ENCODE peak calls at places on chromosomes 4 and X, in seven cellular contexts. One of them, this sample, is unnamed.
A peak's percentile ranks its signal among the peaks of the same experiment; 100 is the strongest.

GRCh38 chrX:39855748-39856129 is 242.0 kb downstream of the BCOR start:
- DNase-seq in suprapubic skin: no peak
- DNase-seq in upper lobe of right lung: no peak
- DNase-seq in ovary: no peak
- DNase-seq in WTC11: no peak
- DNase-seq in PC-9: no peak
- DNase-seq in GM12865: peak; percentile 92
- DNase-seq in this sample: no peak

GRCh38 chr4:7632341-7632740 is 197.6 kb upstream of the PSAPL1 start:
- DNase-seq in suprapubic skin: no peak
- DNase-seq in upper lobe of right lung: no peak
- DNase-seq in ovary: no peak
- DNase-seq in WTC11: no peak
- DNase-seq in PC-9: no peak
- DNase-seq in GM12865: no peak
- DNase-seq in this sample: no peak

GRCh38 chrX:129679856-129680255 is 25.1 kb upstream of the APLN start:
- DNase-seq in suprapubic skin: no peak
- DNase-seq in upper lobe of right lung: no peak
- DNase-seq in ovary: no peak
- DNase-seq in WTC11: no peak
- DNase-seq in PC-9: no peak
- DNase-seq in GM12865: no peak
- DNase-seq in this sample: peak; percentile 23

GRCh38 chr4:3252831-3253641 is 4.1 kb downstream of the MSANTD1 start:
- DNase-seq in suprapubic skin: no peak
- DNase-seq in upper lobe of right lung: peak; percentile 57
- DNase-seq in ovary: no peak
- DNase-seq in WTC11: peak; percentile 10
- DNase-seq in PC-9: no peak
- DNase-seq in GM12865: no peak
- DNase-seq in this sample: no peak

GRCh38 chrX:57329008-57329407 is 42.5 kb downstream of the FAAH2 start:
- DNase-seq in suprapubic skin: no peak
- DNase-seq in upper lobe of right lung: no peak
- DNase-seq in ovary: no peak
- DNase-seq in WTC11: no peak
- DNase-seq in PC-9: no peak
- DNase-seq in GM12865: no peak
- DNase-seq in this sample: no peak

GRCh38 chrX:131853440-131853839 is 169.7 kb upstream of the STK26 start:
- DNase-seq in suprapubic skin: no peak
- DNase-seq in upper lobe of right lung: no peak
- DNase-seq in ovary: no peak
- DNase-seq in WTC11: no peak
- DNase-seq in PC-9: no peak
- DNase-seq in GM12865: no peak
- DNase-seq in this sample: no peak

GRCh38 chrX:154482786-154483185 is 3.6 kb downstream of the UBL4A start:
- DNase-seq in suprapubic skin: no peak
- DNase-seq in upper lobe of right lung: no peak
- DNase-seq in ovary: no peak
- DNase-seq in WTC11: no peak
- DNase-seq in PC-9: no peak
- DNase-seq in GM12865: no peak
- DNase-seq in this sample: no peak

GRCh38 chr4:73257995-73258667 is 467 bp downstream of the ANKRD17 start:
- DNase-seq in suprapubic skin: no peak
- DNase-seq in upper lobe of right lung: no peak
- DNase-seq in ovary: peak; percentile 54
- DNase-seq in WTC11: no peak
- DNase-seq in PC-9: no peak
- DNase-seq in GM12865: peak; percentile 71
- DNase-seq in this sample: no peak

GRCh38 chr4:187172340-187172761 is 448.7 kb upstream of the FAT1 start:
- DNase-seq in suprapubic skin: no peak
- DNase-seq in upper lobe of right lung: no peak
- DNase-seq in ovary: no peak
- DNase-seq in WTC11: no peak
- DNase-seq in PC-9: peak; percentile 58
- DNase-seq in GM12865: no peak
- DNase-seq in this sample: no peak

GRCh38 chrX:148871422-148872152 is 371.2 kb downstream of the AFF2 start:
- DNase-seq in suprapubic skin: no peak
- DNase-seq in upper lobe of right lung: no peak
- DNase-seq in ovary: no peak
- DNase-seq in WTC11: no peak
- DNase-seq in PC-9: no peak
- DNase-seq in GM12865: no peak
- DNase-seq in this sample: no peak

GRCh38 chrX:19958530-19959486 is 32.1 kb downstream of the BCLAF3 start:
- DNase-seq in suprapubic skin: no peak
- DNase-seq in upper lobe of right lung: no peak
- DNase-seq in ovary: no peak
- DNase-seq in WTC11: no peak
- DNase-seq in PC-9: no peak
- DNase-seq in GM12865: no peak
- DNase-seq in this sample: no peak

GRCh38 chrX:132614297-132614696 is 125.5 kb upstream of the MBNL3 start:
- DNase-seq in suprapubic skin: no peak
- DNase-seq in upper lobe of right lung: no peak
- DNase-seq in ovary: no peak
- DNase-seq in WTC11: peak; percentile 24
- DNase-seq in PC-9: no peak
- DNase-seq in GM12865: peak; percentile 2
- DNase-seq in this sample: no peak

GRCh38 chr4:107449611-107450369 is 270.2 kb downstream of the PAPSS1 start:
- DNase-seq in suprapubic skin: no peak
- DNase-seq in upper lobe of right lung: no peak
- DNase-seq in ovary: no peak
- DNase-seq in WTC11: no peak
- DNase-seq in PC-9: no peak
- DNase-seq in GM12865: no peak
- DNase-seq in this sample: no peak

GRCh38 chr4:6198278-6198677 is 2.1 kb downstream of the JAKMIP1 start:
- DNase-seq in suprapubic skin: peak; percentile 48
- DNase-seq in upper lobe of right lung: no peak
- DNase-seq in ovary: no peak
- DNase-seq in WTC11: no peak
- DNase-seq in PC-9: no peak
- DNase-seq in GM12865: no peak
- DNase-seq in this sample: peak; percentile 75

GRCh38 chr4:158051401-158052235 is 121.2 kb downstream of the GASK1B start:
- DNase-seq in suprapubic skin: no peak
- DNase-seq in upper lobe of right lung: no peak
- DNase-seq in ovary: peak; percentile 32
- DNase-seq in WTC11: no peak
- DNase-seq in PC-9: no peak
- DNase-seq in GM12865: no peak
- DNase-seq in this sample: no peak

GRCh38 chr4:159103406-159104131 is 690 bp downstream of the RAPGEF2 start:
- DNase-seq in suprapubic skin: peak; percentile 82
- DNase-seq in upper lobe of right lung: peak; percentile 81
- DNase-seq in ovary: peak; percentile 64
- DNase-seq in WTC11: peak; percentile 52
- DNase-seq in PC-9: no peak
- DNase-seq in GM12865: peak; percentile 54
- DNase-seq in this sample: no peak

GRCh38 chrX:149569770-149570169 is 17.5 kb downstream of the MAGEA9B start:
- DNase-seq in suprapubic skin: no peak
- DNase-seq in upper lobe of right lung: no peak
- DNase-seq in ovary: no peak
- DNase-seq in WTC11: no peak
- DNase-seq in PC-9: no peak
- DNase-seq in GM12865: peak; percentile 21
- DNase-seq in this sample: no peak

GRCh38 chr4:15851969-15852368 is 73.8 kb downstream of the CD38 start:
- DNase-seq in suprapubic skin: no peak
- DNase-seq in upper lobe of right lung: no peak
- DNase-seq in ovary: no peak
- DNase-seq in WTC11: no peak
- DNase-seq in PC-9: no peak
- DNase-seq in GM12865: no peak
- DNase-seq in this sample: no peak

GRCh38 chr4:15853345-15853744 is 75.2 kb downstream of the CD38 start:
- DNase-seq in suprapubic skin: no peak
- DNase-seq in upper lobe of right lung: no peak
- DNase-seq in ovary: no peak
- DNase-seq in WTC11: no peak
- DNase-seq in PC-9: no peak
- DNase-seq in GM12865: no peak
- DNase-seq in this sample: no peak

GRCh38 chr4:15852524-15852923 is 74.4 kb downstream of the CD38 start:
- DNase-seq in suprapubic skin: no peak
- DNase-seq in upper lobe of right lung: no peak
- DNase-seq in ovary: no peak
- DNase-seq in WTC11: no peak
- DNase-seq in PC-9: no peak
- DNase-seq in GM12865: no peak
- DNase-seq in this sample: no peak

GRCh38 chr4:15847746-15848145 is 69.6 kb downstream of the CD38 start:
- DNase-seq in suprapubic skin: no peak
- DNase-seq in upper lobe of right lung: no peak
- DNase-seq in ovary: no peak
- DNase-seq in WTC11: no peak
- DNase-seq in PC-9: no peak
- DNase-seq in GM12865: no peak
- DNase-seq in this sample: no peak

GRCh38 chr4:15848191-15848842 is 70.2 kb downstream of the CD38 start:
- DNase-seq in suprapubic skin: no peak
- DNase-seq in upper lobe of right lung: no peak
- DNase-seq in ovary: no peak
- DNase-seq in WTC11: no peak
- DNase-seq in PC-9: no peak
- DNase-seq in GM12865: no peak
- DNase-seq in this sample: no peak
- TF ChIP-seq CTCF in suprapubic skin: no peak
- TF ChIP-seq CTCF in upper lobe of right lung: no peak
- TF ChIP-seq CTCF in ovary: no peak
- TF ChIP-seq CTCF in WTC11: no peak
- TF ChIP-seq CTCF in PC-9: no peak
- TF ChIP-seq CTCF in GM12865: no peak
- TF ChIP-seq CTCF in this sample: no peak

GRCh38 chr4:48767055-48767454 is 13.0 kb downstream of the FRYL start:
- DNase-seq in suprapubic skin: no peak
- DNase-seq in upper lobe of right lung: no peak
- DNase-seq in ovary: no peak
- DNase-seq in WTC11: no peak
- DNase-seq in PC-9: no peak
- DNase-seq in GM12865: no peak
- DNase-seq in this sample: no peak
- TF ChIP-seq CTCF in suprapubic skin: no peak
- TF ChIP-seq CTCF in upper lobe of right lung: no peak
- TF ChIP-seq CTCF in ovary: no peak
- TF ChIP-seq CTCF in WTC11: peak; percentile 12
- TF ChIP-seq CTCF in PC-9: no peak
- TF ChIP-seq CTCF in GM12865: no peak
- TF ChIP-seq CTCF in this sample: no peak

GRCh38 chr4:69823481-69824186 is 36.3 kb downstream of the SULT1E1 start:
- DNase-seq in suprapubic skin: no peak
- DNase-seq in upper lobe of right lung: peak; percentile 76
- DNase-seq in ovary: no peak
- DNase-seq in WTC11: peak; percentile 30
- DNase-seq in PC-9: no peak
- DNase-seq in GM12865: peak; percentile 47
- DNase-seq in this sample: no peak
- TF ChIP-seq CTCF in suprapubic skin: peak; percentile 43
- TF ChIP-seq CTCF in upper lobe of right lung: peak; percentile 54
- TF ChIP-seq CTCF in ovary: no peak
- TF ChIP-seq CTCF in WTC11: peak; percentile 20
- TF ChIP-seq CTCF in PC-9: peak; percentile 34
- TF ChIP-seq CTCF in GM12865: peak; percentile 55
- TF ChIP-seq CTCF in this sample: peak; percentile 64

DNA sequence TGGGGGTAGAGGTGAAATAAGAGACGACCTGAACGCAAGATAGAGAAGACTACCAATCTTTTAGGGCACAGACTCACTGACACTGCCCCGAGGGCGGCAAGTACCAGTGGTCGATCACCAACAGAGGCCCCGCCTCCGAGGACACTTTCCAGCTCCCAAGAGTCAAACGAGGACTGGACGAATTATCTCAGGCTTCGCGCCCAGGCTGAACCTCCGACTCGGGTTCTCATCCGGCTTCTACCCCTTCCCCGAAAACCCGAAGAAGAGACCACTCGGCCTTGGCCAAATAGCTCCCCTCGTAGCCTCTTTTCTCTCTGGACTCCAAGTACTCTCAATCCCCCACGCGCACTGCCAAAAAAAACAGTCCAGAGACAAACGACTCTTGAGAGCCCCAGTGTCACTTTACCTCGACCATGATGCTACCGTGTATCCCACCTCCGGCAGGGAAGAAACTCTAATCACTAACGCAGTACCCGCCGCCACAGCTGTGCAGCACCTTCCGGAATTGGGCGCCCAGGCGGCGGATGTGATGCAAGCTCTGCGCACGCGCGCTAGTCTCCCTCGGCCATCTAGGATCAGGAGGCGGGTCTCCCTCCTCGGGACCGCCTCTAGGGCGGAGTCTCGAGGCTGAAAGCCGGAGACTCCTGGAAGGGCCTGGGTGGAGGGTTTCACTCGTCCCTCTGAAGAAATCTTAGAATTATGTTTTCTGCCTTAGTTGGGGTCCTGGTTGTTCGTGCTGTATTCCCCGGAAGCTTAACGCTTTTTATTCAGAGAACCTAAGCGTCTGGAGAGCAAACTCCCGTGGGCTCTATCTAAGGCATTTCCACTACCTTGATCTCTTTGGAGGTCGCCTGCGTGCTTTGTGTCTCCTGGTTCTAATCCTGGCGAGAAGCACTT is at the start of gene PLRG1:
- DNase-seq in suprapubic skin: peak; percentile 97
- DNase-seq in upper lobe of right lung: peak; percentile 98
- DNase-seq in ovary: peak; percentile 98
- DNase-seq in WTC11: peak; percentile 96
- DNase-seq in PC-9: peak; percentile 77
- DNase-seq in GM12865: peak; percentile 96
- DNase-seq in this sample: peak; percentile 99
- TF ChIP-seq CTCF in suprapubic skin: peak; percentile 33
- TF ChIP-seq CTCF in upper lobe of right lung: peak; percentile 16
- TF ChIP-seq CTCF in ovary: no peak
- TF ChIP-seq CTCF in WTC11: no peak
- TF ChIP-seq CTCF in PC-9: no peak
- TF ChIP-seq CTCF in GM12865: no peak
- TF ChIP-seq CTCF in this sample: peak; percentile 23

GRCh38 chr4:139603576-139604387 is 47.8 kb upstream of the SETD7 start:
- DNase-seq in suprapubic skin: no peak
- DNase-seq in upper lobe of right lung: no peak
- DNase-seq in ovary: no peak
- DNase-seq in WTC11: peak; percentile 20
- DNase-seq in PC-9: peak; percentile 85
- DNase-seq in GM12865: peak; percentile 61
- DNase-seq in this sample: no peak
- TF ChIP-seq CTCF in suprapubic skin: peak; percentile 51
- TF ChIP-seq CTCF in upper lobe of right lung: peak; percentile 69
- TF ChIP-seq CTCF in ovary: peak; percentile 13
- TF ChIP-seq CTCF in WTC11: no peak
- TF ChIP-seq CTCF in PC-9: peak; percentile 80
- TF ChIP-seq CTCF in GM12865: peak; percentile 51
- TF ChIP-seq CTCF in this sample: peak; percentile 77

This sample was measured in osteocyte.